ENCODE peak calls at places on chromosomes 4 and X, in five cellular contexts. T is body of pancreas, R is AG10803, J is MM.1S, W is T-cell. A is an unnamed sample.

GRCh38 chrX:134244043-134244442 is 7.1 kb downstream of the CCDC160 start:
- DNase-seq in T (no peak), J (no peak), R (no peak), W (no peak), A (peak)

GRCh38 chr4:98653890-98654867 is 4.2 kb downstream of the TSPAN5 start:
- DNase-seq in W (no peak), R (peak), T (no peak), J (no peak), A (no peak)

GRCh38 chr4:143399113-143399949 is 62.7 kb downstream of the GAB1 start:
- DNase-seq in W (no peak), J (peak), T (no peak), R (peak), A (peak)

GRCh38 chr4:122689972-122690371 is 42.5 kb upstream of the BBS12 start:
- DNase-seq in T (no peak), W (no peak), J (peak), R (no peak), A (no peak)

GRCh38 chrX:39983715-39984114 is 114.0 kb downstream of the BCOR start:
- DNase-seq in J (no peak), R (peak), T (no peak), W (no peak), A (no peak)

GRCh38 chr4:107094332-107094731 is 58.2 kb upstream of the DKK2 start:
- DNase-seq in R (peak), J (peak), T (no peak), W (no peak), A (peak)

GRCh38 chr4:6123541-6123940 is 76.8 kb downstream of the JAKMIP1 start:
- DNase-seq in T (no peak), W (no peak), R (no peak), J (no peak), A (no peak)

GRCh38 chr4:139279723-139280620 is at the start of gene MGARP:
- DNase-seq in J (peak), T (no peak), W (peak), R (no peak), A (peak)

GRCh38 chrX:55127692-55128091 is 38.9 kb downstream of the PAGE2 start:
- DNase-seq in J (no peak), R (peak), W (no peak), T (no peak), A (no peak)

GRCh38 chr4:33722254-33722653 is 2522.1 kb downstream of the ARAP2 start:
- DNase-seq in W (no peak), R (peak), T (no peak), J (no peak), A (no peak)

GRCh38 chr4:2413821-2414610 is 4.4 kb downstream of the ZFYVE28 start:
- DNase-seq in J (peak), R (peak), T (no peak), W (no peak), A (no peak)

GRCh38 chr4:140367738-140368137 is 5.7 kb upstream of the SCOC start:
- DNase-seq in T (no peak), J (no peak), R (peak), W (no peak), A (no peak)